ENCODE peak calls at places on chromosomes 3 and 15, in five cellular contexts. E is GM12878, C is H1, V is HepG2, U is K562. J is an unnamed sample.

GRCh38 chr15:31214158-31214863 is 112.3 kb upstream of the KLF13 start:
- DNase-seq in E (no peak), C (no peak), V (no peak), U (no peak), J (no peak)

GRCh38 chr3:169822983-169823382 is 10.3 kb upstream of the LRRC34 start:
- DNase-seq in E (no peak), C (no peak), V (no peak), U (no peak), J (no peak)

GRCh38 chr3:14641346-14641745 is 10.2 kb upstream of the CCDC174 start:
- DNase-seq in E (no peak), C (no peak), V (no peak), U (no peak), J (no peak)

GRCh38 chr3:25856902-25857518 is 67.1 kb downstream of the OXSM start:
- DNase-seq in E (no peak), C (no peak), V (peak), U (peak), J (peak)

GRCh38 chr3:62201438-62202035 is 171.8 kb downstream of the FEZF2 start:
- DNase-seq in E (no peak), C (no peak), V (peak), U (peak), J (peak)

GRCh38 chr15:100873029-100873677 is 6.5 kb upstream of the ALDH1A3 start:
- DNase-seq in E (peak), C (peak), V (peak), U (peak), J (peak)

GRCh38 chr15:101187820-101188516 is 63.9 kb downstream of the CHSY1 start:
- DNase-seq in E (peak), C (no peak), V (no peak), U (no peak), J (no peak)

GRCh38 chr3:194879126-194879887 is 193.6 kb downstream of the FAM43A start:
- DNase-seq in E (no peak), C (peak), V (no peak), U (no peak), J (no peak)

GRCh38 chr3:69787436-69788168 is 48.3 kb downstream of the MITF start:
- DNase-seq in E (no peak), C (no peak), V (no peak), U (no peak), J (no peak)

GRCh38 chr3:73258057-73258456 is 196.6 kb downstream of the EBLN2 start:
- DNase-seq in E (no peak), C (no peak), V (no peak), U (no peak), J (no peak)

GRCh38 chr3:141006344-141006743 is 44.8 kb upstream of the SPSB4 start:
- DNase-seq in E (no peak), C (no peak), V (no peak), U (no peak), J (no peak)

GRCh38 chr15:55549305-55549704 is 38.8 kb downstream of the PYGO1 start:
- DNase-seq in E (no peak), C (no peak), V (no peak), U (no peak), J (no peak)

GRCh38 chr3:188185717-188186236 is 31.8 kb downstream of the LPP start:
- DNase-seq in E (no peak), C (no peak), V (peak), U (no peak), J (no peak)

GRCh38 chr3:188947983-188948657 is 223.7 kb upstream of the TPRG1 start:
- DNase-seq in E (no peak), C (peak), V (no peak), U (no peak), J (peak)

GRCh38 chr3:86175051-86175536 is 815.9 kb downstream of the VGLL3 start:
- DNase-seq in E (no peak), C (peak), V (no peak), U (no peak), J (no peak)

GRCh38 chr15:48962662-48963523 is 826 bp downstream of the SHC4 start:
- DNase-seq in E (no peak), C (peak), V (no peak), U (no peak), J (no peak)

GRCh38 chr3:73045391-73045790 is 16.1 kb upstream of the EBLN2 start:
- DNase-seq in E (no peak), C (no peak), V (no peak), U (no peak), J (no peak)

GRCh38 chr3:123285066-123285465 is 83.3 kb downstream of the SEC22A start:
- DNase-seq in E (no peak), C (no peak), V (no peak), U (no peak), J (no peak)

GRCh38 chr3:18027161-18027939 is 284.9 kb upstream of the TBC1D5 start:
- DNase-seq in E (no peak), C (no peak), V (no peak), U (peak), J (no peak)

GRCh38 chr3:151425640-151426336 is 35.1 kb downstream of the IGSF10 start:
- DNase-seq in E (no peak), C (no peak), V (no peak), U (peak), J (no peak)

DNA sequence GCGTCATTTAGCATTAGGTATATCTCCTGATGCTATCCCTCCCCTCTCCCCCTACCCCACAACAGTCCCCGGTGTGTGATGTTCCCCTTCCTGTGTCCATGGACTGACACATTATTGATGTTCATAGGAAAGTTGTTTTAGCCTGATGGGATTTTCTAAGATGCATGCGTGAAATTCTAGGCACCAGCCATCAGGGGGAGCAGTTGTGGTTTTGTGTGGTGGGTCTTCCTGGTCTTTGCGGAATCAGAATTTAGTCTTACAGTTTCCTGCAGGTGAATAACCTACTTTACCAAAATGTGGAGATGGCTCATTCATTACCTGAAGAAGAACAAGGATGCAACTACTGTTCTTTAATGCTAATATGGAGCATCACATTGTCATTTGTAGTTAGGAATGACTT is 455.0 kb upstream of the THBS1 start:
- DNase-seq in E (no peak), C (peak), V (peak), U (peak), J (peak)
- TF ChIP-seq SIN3A in E (no peak), C (no peak), V (no peak), U (no peak), J (no peak)

DNA sequence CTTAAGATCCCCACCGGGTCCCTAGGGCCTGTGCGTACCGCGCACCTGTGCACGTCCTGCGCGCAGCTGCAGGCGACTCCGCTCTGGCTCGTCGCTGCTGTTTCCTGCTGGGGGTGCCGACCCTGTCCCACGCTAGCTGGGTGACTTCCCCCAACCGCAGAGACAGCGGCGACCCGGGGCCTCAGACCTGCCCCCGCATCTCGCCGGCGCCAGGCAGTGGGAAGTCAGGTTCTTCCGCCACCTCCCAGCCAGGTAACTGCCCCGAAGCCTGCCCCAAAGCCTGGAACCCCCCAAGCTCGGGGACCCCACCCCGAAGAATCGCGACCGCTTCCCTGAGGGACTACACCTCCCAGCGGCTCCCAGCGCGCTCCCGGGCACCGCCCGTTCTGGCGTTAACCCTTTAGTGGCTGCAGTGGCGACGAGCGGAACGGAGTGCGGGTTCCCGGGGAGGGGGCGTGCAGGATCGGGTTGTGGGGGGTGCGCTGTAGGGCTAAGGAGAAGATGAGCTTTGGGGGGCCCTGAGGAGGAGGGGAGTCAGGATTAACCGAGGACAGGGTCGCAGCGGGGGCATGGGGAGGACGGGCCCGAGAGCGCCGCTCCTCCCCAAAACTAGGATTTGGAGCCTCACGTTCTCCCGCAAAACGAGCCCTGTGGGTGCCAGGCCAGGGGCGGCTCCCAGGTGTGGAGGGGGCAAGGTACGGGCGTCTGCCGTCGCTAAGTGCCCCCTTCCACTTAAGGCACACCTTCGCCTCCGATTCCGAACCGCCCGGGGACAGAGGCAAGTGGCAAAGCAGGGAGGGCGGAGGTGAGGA is 589 bp downstream of the NEIL1 start:
- DNase-seq in E (no peak), C (peak), V (no peak), U (peak), J (peak)
- TF ChIP-seq SRF in E (no peak), C (no peak), V (no peak), U (no peak), J (no peak)

GRCh38 chr3:180744226-180744625 is 64.9 kb upstream of the CCDC39 start:
- DNase-seq in E (no peak), C (no peak), V (no peak), U (no peak), J (no peak)

GRCh38 chr3:180749796-180750195 is 70.5 kb upstream of the CCDC39 start:
- DNase-seq in E (no peak), C (no peak), V (no peak), U (no peak), J (no peak)

GRCh38 chr3:180749322-180749721 is 70.0 kb upstream of the CCDC39 start:
- DNase-seq in E (no peak), C (no peak), V (no peak), U (no peak), J (no peak)

GRCh38 chr3:180747805-180748361 is 68.6 kb upstream of the CCDC39 start:
- DNase-seq in E (no peak), C (no peak), V (no peak), U (no peak), J (no peak)

GRCh38 chr3:180743813-180744212 is 64.5 kb upstream of the CCDC39 start:
- DNase-seq in E (no peak), C (no peak), V (no peak), U (no peak), J (no peak)
- TF ChIP-seq SIN3A in E (no peak), C (no peak), V (no peak), U (no peak), J (no peak)

GRCh38 chr3:38742551-38742950 is 73.5 kb downstream of the SCN10A start:
- DNase-seq in E (no peak), C (no peak), V (no peak), U (no peak), J (no peak)

GRCh38 chr3:38739396-38739689 is 76.7 kb downstream of the SCN10A start:
- DNase-seq in E (no peak), C (no peak), V (no peak), U (peak), J (no peak)

GRCh38 chr3:38739931-38740330 is 76.1 kb downstream of the SCN10A start:
- DNase-seq in E (no peak), C (no peak), V (no peak), U (no peak), J (no peak)

GRCh38 chr3:38738630-38739395 is 77.2 kb downstream of the SCN10A start:
- DNase-seq in E (no peak), C (peak), V (peak), U (peak), J (peak)
- TF ChIP-seq SRF in E (no peak), C (no peak), V (no peak), U (no peak), J (no peak)